ENCODE peak calls at places on chromosomes 1 and 21, in six cellular contexts. R is mesendoderm, G is H9, S is H1, W is neuronal stem cell, Q is mesenchymal stem cell. Y is an unnamed sample.

GRCh38 chr1:239717097-239718051 is 331.0 kb downstream of the CHRM3 start:
- DNase-seq in R (no peak), G (no peak), S (no peak), W (no peak), Q (no peak), Y (no peak)

GRCh38 chr1:183830389-183830788 is 25.5 kb downstream of the RGL1 start:
- DNase-seq in R (no peak), G (no peak), S (no peak), W (no peak), Q (no peak), Y (no peak)

GRCh38 chr1:218878369-218878768 is 295.3 kb upstream of the LYPLAL1 start:
- DNase-seq in R (no peak), G (no peak), S (no peak), W (no peak), Q (no peak), Y (peak; percentile 68)

GRCh38 chr1:15023976-15024375 is 129.6 kb upstream of the TMEM51 start:
- DNase-seq in R (no peak), G (no peak), S (no peak), W (no peak), Q (no peak), Y (no peak)

GRCh38 chr1:29505537-29506220 is 269.4 kb downstream of the PTPRU start:
- DNase-seq in R (no peak), G (peak; percentile 22), S (peak; percentile 33), W (no peak), Q (no peak), Y (no peak)

GRCh38 chr1:204350265-204350664 is 9.5 kb downstream of the PLEKHA6 start:
- DNase-seq in R (peak; percentile 56), G (no peak), S (no peak), W (no peak), Q (no peak), Y (no peak)

GRCh38 chr1:6743189-6744101 is 41.8 kb upstream of the CAMTA1 start:
- DNase-seq in R (no peak), G (peak; percentile 54), S (peak; percentile 58), W (no peak), Q (peak; percentile 68), Y (peak; percentile 77)

GRCh38 chr21:36749935-36750578 is 51.1 kb downstream of the SIM2 start:
- DNase-seq in R (peak; percentile 98), G (peak; percentile 87), S (peak; percentile 66), W (peak; percentile 88), Q (peak; percentile 96), Y (peak; percentile 44)

GRCh38 chr1:12144969-12145368 is 21.8 kb upstream of the TNFRSF1B start:
- DNase-seq in R (no peak), G (no peak), S (no peak), W (no peak), Q (no peak), Y (no peak)
- H4K8ac ChIP-seq in R (no peak overlapping the region), G (no peak overlapping the region), S (no peak overlapping the region), W (no peak overlapping the region), Q (no peak overlapping the region), Y (no peak overlapping the region)

GRCh38 chr1:168180148-168180524 is 1.4 kb downstream of the TIPRL start:
- DNase-seq in R (no peak), G (no peak), S (no peak), W (no peak), Q (no peak), Y (no peak)

GRCh38 chr1:168178227-168178637 is 530 bp upstream of the TIPRL start:
- DNase-seq in R (no peak), G (no peak), S (no peak), W (no peak), Q (no peak), Y (no peak)

GRCh38 chr1:168179411-168180147 is 817 bp downstream of the TIPRL start:
- DNase-seq in R (peak; percentile 28), G (no peak), S (no peak), W (no peak), Q (peak; percentile 52), Y (peak; percentile 25)

GRCh38 chr1:168178638-168179410 is at the start of gene TIPRL:
- DNase-seq in R (peak; percentile 100), G (peak; percentile 98), S (peak; percentile 96), W (peak; percentile 97), Q (peak; percentile 100), Y (peak; percentile 100)
- H4K8ac ChIP-seq in R (no peak within 1 kb of the TSS), G (no peak within 1 kb of the TSS), S (peak within 1 kb of the TSS; percentile 69), W (no peak within 1 kb of the TSS), Q (peak within 1 kb of the TSS; percentile 89), Y (peak within 1 kb of the TSS; percentile 91)

GRCh38 chr1:172399369-172400072 is 21.0 kb upstream of the C1orf105 start:
- DNase-seq in R (peak; percentile 56), G (no peak), S (no peak), W (no peak), Q (peak; percentile 96), Y (peak; percentile 92)
- H4K8ac ChIP-seq in R (no peak overlapping the region), G (no peak overlapping the region), S (no peak overlapping the region), W (no peak overlapping the region), Q (no peak overlapping the region), Y (peak overlapping the region; percentile 75)

DNA sequence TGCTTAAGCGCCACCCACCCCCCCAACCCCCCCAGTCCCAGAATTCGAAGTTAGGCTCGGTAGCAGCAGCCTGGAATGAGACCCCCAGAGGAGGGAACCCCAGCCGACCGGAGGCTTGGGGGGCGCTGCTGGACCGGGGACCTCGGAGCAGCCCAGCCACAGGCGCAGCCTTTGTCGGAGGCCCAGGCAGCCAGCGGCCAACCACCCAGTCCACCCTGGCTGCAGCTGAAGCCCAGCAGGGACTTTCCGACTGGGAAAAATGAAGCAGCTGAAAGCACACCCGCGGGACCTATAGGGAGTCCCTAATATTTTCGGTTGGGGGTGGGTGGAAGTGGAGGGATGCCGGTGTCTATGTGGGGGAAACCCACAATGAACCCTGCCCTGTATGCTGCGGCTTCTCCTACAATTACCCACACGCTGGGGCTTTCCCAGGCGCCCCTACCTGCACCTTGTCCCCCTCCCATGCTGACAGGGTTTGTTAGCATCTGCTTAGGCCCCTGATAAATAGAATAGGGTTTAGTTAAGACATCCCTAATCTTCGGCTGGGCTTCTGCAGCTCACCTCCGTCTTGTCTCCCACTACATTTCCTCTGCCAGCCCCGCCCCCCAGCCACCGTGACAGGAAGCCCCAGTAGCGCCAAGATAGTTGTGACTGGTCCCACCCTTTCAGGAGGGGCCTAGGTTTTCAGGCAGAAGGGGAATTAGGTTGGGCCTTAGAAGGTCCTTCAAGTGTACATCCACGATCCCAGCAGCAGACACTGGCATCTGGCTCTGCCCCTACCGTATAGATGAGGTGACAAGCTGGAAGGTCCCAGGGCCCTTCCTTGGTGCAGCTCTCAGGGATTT is 838 bp downstream of the CCDC28B start:
- DNase-seq in R (peak; percentile 79), G (peak; percentile 78), S (peak; percentile 72), W (no peak), Q (peak; percentile 83), Y (peak; percentile 67)
- H4K8ac ChIP-seq in R (no peak overlapping the region), G (no peak overlapping the region), S (no peak overlapping the region), W (no peak overlapping the region), Q (peak overlapping the region; percentile 29), Y (peak overlapping the region; percentile 60)

GRCh38 chr1:27830621-27831424 is at the start of gene PPP1R8:
- DNase-seq in R (peak; percentile 99), G (peak; percentile 96), S (peak; percentile 90), W (peak; percentile 89), Q (peak; percentile 96), Y (peak; percentile 95)
- H4K8ac ChIP-seq in R (peak within 1 kb of the TSS; percentile 83), G (no peak within 1 kb of the TSS), S (peak within 1 kb of the TSS; percentile 100), W (no peak within 1 kb of the TSS), Q (peak within 1 kb of the TSS; percentile 95), Y (peak within 1 kb of the TSS; percentile 79)